ENCODE peak calls at places on chromosomes 16 and 17, in four cellular contexts. I is upper lobe of left lung, A is IMR-90, G is thoracic aorta. Q is an unnamed sample.

GRCh38 chr17:68570531-68570930 is 30.6 kb downstream of the FAM20A start:
- DNase-seq in I (no peak), A (no peak), G (no peak), Q (no peak)

GRCh38 chr17:50203589-50204345 is 2.3 kb upstream of the COL1A1 start:
- DNase-seq in I (no peak), A (peak; percentile 96), G (no peak), Q (no peak)

GRCh38 chr16:30113031-30113710 is at the start of gene GDPD3:
- DNase-seq in I (peak; percentile 74), A (no peak), G (no peak), Q (peak; percentile 27)

GRCh38 chr17:66605561-66605960 is 229.4 kb upstream of the CACNG5 start:
- DNase-seq in I (no peak), A (no peak), G (no peak), Q (no peak)

GRCh38 chr17:28926786-28927185 is 23.9 kb upstream of the DHRS13 start:
- DNase-seq in I (no peak), A (no peak), G (no peak), Q (no peak)

GRCh38 chr17:82402865-82403264 is 15.3 kb upstream of the HEXD start:
- DNase-seq in I (no peak), A (no peak), G (no peak), Q (no peak)

GRCh38 chr16:65392831-65393565 is 271.1 kb upstream of the CDH11 start:
- DNase-seq in I (no peak), A (no peak), G (no peak), Q (no peak)

GRCh38 chr16:555528-556478 is 4.4 kb upstream of the PRR35 start:
- DNase-seq in I (no peak), A (no peak), G (no peak), Q (no peak)

GRCh38 chr17:21511368-21512195 is 135.4 kb downstream of the KCNJ12 start:
- DNase-seq in I (peak; percentile 95), A (peak; percentile 75), G (peak; percentile 32), Q (peak; percentile 85)

GRCh38 chr16:13335894-13336293 is 434.5 kb downstream of the SHISA9 start:
- DNase-seq in I (no peak), A (no peak), G (no peak), Q (no peak)

GRCh38 chr16:13331918-13332317 is 430.5 kb downstream of the SHISA9 start:
- DNase-seq in I (no peak), A (no peak), G (no peak), Q (no peak)

GRCh38 chr16:13337482-13337881 is 436.1 kb downstream of the SHISA9 start:
- DNase-seq in I (no peak), A (no peak), G (no peak), Q (no peak)

GRCh38 chr16:13333336-13333735 is 431.9 kb downstream of the SHISA9 start:
- DNase-seq in I (no peak), A (no peak), G (no peak), Q (no peak)

DNA sequence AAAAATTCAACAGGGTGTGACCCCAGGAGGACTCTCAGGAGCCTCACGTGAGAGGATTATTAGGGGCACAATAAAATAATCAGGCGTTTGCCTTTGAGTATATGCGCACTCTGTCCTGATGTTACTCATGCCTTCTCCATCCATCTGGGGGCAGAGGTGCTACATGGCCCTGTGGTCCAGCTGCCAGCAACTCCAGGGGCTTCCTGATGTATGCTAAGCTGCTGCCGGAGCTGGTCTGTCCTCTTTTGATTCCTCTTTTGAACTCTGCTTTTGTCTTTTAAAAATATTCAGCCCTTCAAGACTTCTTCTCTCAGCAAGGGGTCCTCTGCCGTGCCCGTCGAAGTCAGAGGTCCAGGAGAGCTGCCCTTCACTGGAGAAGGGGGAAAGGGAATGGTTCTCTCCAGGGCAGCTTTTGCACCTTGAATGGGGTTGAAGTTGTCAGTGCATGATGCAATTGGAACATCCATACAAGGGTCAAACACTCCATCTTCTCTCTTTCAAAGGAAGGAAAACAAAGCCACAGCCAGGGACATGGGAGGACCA is 431.4 kb downstream of the SHISA9 start:
- DNase-seq in I (no peak), A (no peak), G (no peak), Q (no peak)
- H3K27me3 ChIP-seq in I (no peaks in the 10 kb centered on the region), A (no peaks in the 10 kb centered on the region), G (no peaks in the 10 kb centered on the region), Q (no peaks in the 10 kb centered on the region)

GRCh38 chr17:1390422-1391367 is 9.3 kb downstream of the YWHAE start:
- DNase-seq in I (no peak), A (peak; percentile 51), G (no peak), Q (no peak)

GRCh38 chr17:1386265-1386664 is 13.8 kb downstream of the YWHAE start:
- DNase-seq in I (no peak), A (no peak), G (no peak), Q (no peak)

GRCh38 chr17:1391577-1391976 is 8.4 kb downstream of the YWHAE start:
- DNase-seq in I (no peak), A (no peak), G (no peak), Q (no peak)
- H3K4me1 ChIP-seq in I (peaks cover 64% of the 10 kb centered on the region), A (peaks cover 11% of the 10 kb centered on the region), G (peaks cover 94% of the 10 kb centered on the region), Q (peaks cover 52% of the 10 kb centered on the region)

DNA sequence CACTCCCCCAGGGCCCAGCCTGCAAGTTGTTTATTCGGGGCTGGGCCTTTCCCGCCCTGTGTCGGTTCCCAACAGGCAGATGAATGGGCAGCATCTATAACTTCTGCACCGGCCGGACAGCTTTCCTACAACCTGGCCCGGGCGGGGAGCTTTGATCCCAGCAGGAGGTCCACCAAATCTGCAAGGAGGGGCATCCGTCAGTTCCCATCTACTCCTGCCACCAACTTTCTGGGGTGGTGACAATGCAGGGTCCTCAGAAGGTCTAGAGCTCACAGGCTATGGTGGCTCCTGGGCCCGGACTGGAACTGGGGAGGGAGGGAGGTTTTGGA is 211.9 kb downstream of the NTN1 start:
- DNase-seq in I (no peak), A (no peak), G (no peak), Q (no peak)
- H3K9me3 ChIP-seq in I (no peaks in the 10 kb centered on the region), A (no peaks in the 10 kb centered on the region), G (no peaks in the 10 kb centered on the region), Q (no peaks in the 10 kb centered on the region)

GRCh38 chr17:79137015-79137770 is 62.6 kb downstream of the ENGASE start:
- DNase-seq in I (peak; percentile 67), A (no peak), G (no peak), Q (no peak)

GRCh38 chr17:79138826-79139225 is 64.2 kb downstream of the ENGASE start:
- DNase-seq in I (peak; percentile 39), A (no peak), G (no peak), Q (no peak)

GRCh38 chr17:79135628-79136405 is 61.2 kb downstream of the ENGASE start:
- DNase-seq in I (no peak), A (no peak), G (no peak), Q (no peak)

GRCh38 chr17:79136596-79136995 is 62.0 kb downstream of the ENGASE start:
- DNase-seq in I (peak; percentile 42), A (no peak), G (no peak), Q (no peak)

GRCh38 chr17:79137791-79138190 is 63.2 kb downstream of the ENGASE start:
- DNase-seq in I (peak; percentile 75), A (no peak), G (no peak), Q (no peak)
- H3K27me3 ChIP-seq in I (no peaks in the 10 kb centered on the region), A (peaks cover 20% of the 10 kb centered on the region), G (no peaks in the 10 kb centered on the region), Q (peaks cover 79% of the 10 kb centered on the region)

GRCh38 chr17:8706431-8706830 is 38.2 kb downstream of the CCDC42 start:
- DNase-seq in I (no peak), A (no peak), G (no peak), Q (no peak)
- H3K4me1 ChIP-seq in I (no peaks in the 10 kb centered on the region), A (no peaks in the 10 kb centered on the region), G (peaks cover 68% of the 10 kb centered on the region), Q (no peaks in the 10 kb centered on the region)

GRCh38 chr16:71205482-71206131 is 24.9 kb downstream of the HYDIN start:
- DNase-seq in I (no peak), A (no peak), G (no peak), Q (no peak)
- H3K9me3 ChIP-seq in I (no peaks in the 10 kb centered on the region), A (no peaks in the 10 kb centered on the region), G (peaks cover 4% of the 10 kb centered on the region), Q (no peaks in the 10 kb centered on the region)

Q was measured in HAP-1.